ENCODE peak calls at places on chromosomes 4 and X, in nine cellular contexts. One of them, this sample, is unnamed.

GRCh38 chr4:40065010-40065409 is 8.4 kb downstream of the N4BP2 start:
- DNase-seq in mesothelial cell of epicardium: no peak
- DNase-seq in fibroblast of lung: no peak
- DNase-seq in ovary: no peak
- DNase-seq in upper lobe of right lung: no peak
- DNase-seq in OCI-LY7: no peak
- DNase-seq in MCF 10A: no peak
- DNase-seq in kidney: no peak
- DNase-seq in neural crest cell: no peak
- DNase-seq in this sample: no peak

GRCh38 chr4:140982613-140983340 is 150.5 kb downstream of the RNF150 start:
- DNase-seq in OCI-LY7: no peak
- DNase-seq in fibroblast of lung: no peak
- DNase-seq in neural crest cell: no peak
- DNase-seq in upper lobe of right lung: no peak
- DNase-seq in ovary: no peak
- DNase-seq in MCF 10A: no peak
- DNase-seq in mesothelial cell of epicardium: no peak
- DNase-seq in kidney: no peak
- DNase-seq in this sample: no peak

GRCh38 chrX:18160369-18160768 is 60.3 kb downstream of the BEND2 start:
- DNase-seq in mesothelial cell of epicardium: no peak
- DNase-seq in fibroblast of lung: no peak
- DNase-seq in kidney: no peak
- DNase-seq in OCI-LY7: no peak
- DNase-seq in neural crest cell: no peak
- DNase-seq in MCF 10A: no peak
- DNase-seq in ovary: no peak
- DNase-seq in upper lobe of right lung: no peak
- DNase-seq in this sample: no peak

GRCh38 chr4:52657630-52658501 is 1.2 kb downstream of the USP46 start:
- DNase-seq in neural crest cell: peak
- DNase-seq in MCF 10A: peak
- DNase-seq in ovary: peak
- DNase-seq in fibroblast of lung: peak
- DNase-seq in kidney: no peak
- DNase-seq in mesothelial cell of epicardium: no peak
- DNase-seq in upper lobe of right lung: no peak
- DNase-seq in OCI-LY7: peak
- DNase-seq in this sample: peak

GRCh38 chr4:165635261-165635838 is 237.7 kb upstream of the TLL1 start:
- DNase-seq in ovary: no peak
- DNase-seq in fibroblast of lung: no peak
- DNase-seq in kidney: no peak
- DNase-seq in MCF 10A: no peak
- DNase-seq in upper lobe of right lung: no peak
- DNase-seq in neural crest cell: no peak
- DNase-seq in OCI-LY7: no peak
- DNase-seq in mesothelial cell of epicardium: no peak
- DNase-seq in this sample: no peak

GRCh38 chr4:114226968-114227760 is 247.7 kb upstream of the ARSJ start:
- DNase-seq in neural crest cell: no peak
- DNase-seq in OCI-LY7: no peak
- DNase-seq in kidney: no peak
- DNase-seq in ovary: no peak
- DNase-seq in mesothelial cell of epicardium: no peak
- DNase-seq in MCF 10A: no peak
- DNase-seq in fibroblast of lung: peak
- DNase-seq in upper lobe of right lung: no peak
- DNase-seq in this sample: peak

GRCh38 chrX:132853040-132853439 is 105.4 kb downstream of the HS6ST2 start:
- DNase-seq in upper lobe of right lung: no peak
- DNase-seq in neural crest cell: no peak
- DNase-seq in fibroblast of lung: peak
- DNase-seq in mesothelial cell of epicardium: no peak
- DNase-seq in kidney: no peak
- DNase-seq in OCI-LY7: no peak
- DNase-seq in ovary: no peak
- DNase-seq in MCF 10A: peak
- DNase-seq in this sample: peak

GRCh38 chr4:16505726-16506125 is 279.5 kb upstream of the TAPT1 start:
- DNase-seq in MCF 10A: peak
- DNase-seq in upper lobe of right lung: no peak
- DNase-seq in fibroblast of lung: peak
- DNase-seq in ovary: no peak
- DNase-seq in kidney: peak
- DNase-seq in neural crest cell: no peak
- DNase-seq in mesothelial cell of epicardium: no peak
- DNase-seq in OCI-LY7: no peak
- DNase-seq in this sample: peak

GRCh38 chr4:153137168-153137567 is 67.1 kb upstream of the TRIM2 start:
- DNase-seq in fibroblast of lung: peak
- DNase-seq in kidney: no peak
- DNase-seq in neural crest cell: no peak
- DNase-seq in upper lobe of right lung: no peak
- DNase-seq in mesothelial cell of epicardium: no peak
- DNase-seq in OCI-LY7: no peak
- DNase-seq in ovary: peak
- DNase-seq in MCF 10A: peak
- DNase-seq in this sample: peak

GRCh38 chrX:40107291-40108083 is 9.7 kb upstream of the BCOR start:
- DNase-seq in MCF 10A: no peak
- DNase-seq in upper lobe of right lung: peak
- DNase-seq in OCI-LY7: no peak
- DNase-seq in fibroblast of lung: no peak
- DNase-seq in neural crest cell: no peak
- DNase-seq in mesothelial cell of epicardium: no peak
- DNase-seq in kidney: peak
- DNase-seq in ovary: peak
- DNase-seq in this sample: peak

GRCh38 chrX:16258936-16259335 is 91.7 kb downstream of the MAGEB17 start:
- DNase-seq in MCF 10A: no peak
- DNase-seq in OCI-LY7: no peak
- DNase-seq in upper lobe of right lung: no peak
- DNase-seq in ovary: no peak
- DNase-seq in mesothelial cell of epicardium: no peak
- DNase-seq in kidney: no peak
- DNase-seq in fibroblast of lung: peak
- DNase-seq in neural crest cell: no peak
- DNase-seq in this sample: peak

GRCh38 chrX:23883737-23884354 is 23.9 kb downstream of the APOO start:
- DNase-seq in MCF 10A: peak
- DNase-seq in ovary: no peak
- DNase-seq in neural crest cell: no peak
- DNase-seq in OCI-LY7: no peak
- DNase-seq in kidney: no peak
- DNase-seq in fibroblast of lung: peak
- DNase-seq in mesothelial cell of epicardium: no peak
- DNase-seq in upper lobe of right lung: no peak
- DNase-seq in this sample: peak

GRCh38 chr4:52107336-52107735 is 56.2 kb downstream of the SPATA18 start:
- DNase-seq in ovary: no peak
- DNase-seq in mesothelial cell of epicardium: no peak
- DNase-seq in fibroblast of lung: no peak
- DNase-seq in neural crest cell: no peak
- DNase-seq in upper lobe of right lung: no peak
- DNase-seq in kidney: no peak
- DNase-seq in MCF 10A: no peak
- DNase-seq in OCI-LY7: no peak
- DNase-seq in this sample: no peak

GRCh38 chr4:1683903-1684755 is at the start of gene FAM53A:
- DNase-seq in ovary: peak
- DNase-seq in neural crest cell: peak
- DNase-seq in MCF 10A: peak
- DNase-seq in upper lobe of right lung: peak
- DNase-seq in fibroblast of lung: peak
- DNase-seq in mesothelial cell of epicardium: peak
- DNase-seq in kidney: peak
- DNase-seq in OCI-LY7: peak
- DNase-seq in this sample: peak
- TF ChIP-seq CTCF in ovary: no peak
- TF ChIP-seq CTCF in neural crest cell: no peak
- TF ChIP-seq CTCF in MCF 10A: no peak
- TF ChIP-seq CTCF in upper lobe of right lung: no peak
- TF ChIP-seq CTCF in fibroblast of lung: no peak
- TF ChIP-seq CTCF in mesothelial cell of epicardium: no peak
- TF ChIP-seq CTCF in kidney: no peak
- TF ChIP-seq CTCF in OCI-LY7: no peak
- TF ChIP-seq CTCF in this sample: no peak

GRCh38 chr4:108181704-108182103 is 13.0 kb upstream of the LEF1 start:
- DNase-seq in upper lobe of right lung: no peak
- DNase-seq in OCI-LY7: peak
- DNase-seq in mesothelial cell of epicardium: no peak
- DNase-seq in kidney: no peak
- DNase-seq in MCF 10A: no peak
- DNase-seq in fibroblast of lung: no peak
- DNase-seq in neural crest cell: no peak
- DNase-seq in ovary: no peak
- DNase-seq in this sample: no peak
- TF ChIP-seq CTCF in upper lobe of right lung: no peak
- TF ChIP-seq CTCF in OCI-LY7: peak
- TF ChIP-seq CTCF in mesothelial cell of epicardium: no peak
- TF ChIP-seq CTCF in kidney: no peak
- TF ChIP-seq CTCF in MCF 10A: no peak
- TF ChIP-seq CTCF in fibroblast of lung: no peak
- TF ChIP-seq CTCF in neural crest cell: peak
- TF ChIP-seq CTCF in ovary: no peak
- TF ChIP-seq CTCF in this sample: no peak

DNA sequence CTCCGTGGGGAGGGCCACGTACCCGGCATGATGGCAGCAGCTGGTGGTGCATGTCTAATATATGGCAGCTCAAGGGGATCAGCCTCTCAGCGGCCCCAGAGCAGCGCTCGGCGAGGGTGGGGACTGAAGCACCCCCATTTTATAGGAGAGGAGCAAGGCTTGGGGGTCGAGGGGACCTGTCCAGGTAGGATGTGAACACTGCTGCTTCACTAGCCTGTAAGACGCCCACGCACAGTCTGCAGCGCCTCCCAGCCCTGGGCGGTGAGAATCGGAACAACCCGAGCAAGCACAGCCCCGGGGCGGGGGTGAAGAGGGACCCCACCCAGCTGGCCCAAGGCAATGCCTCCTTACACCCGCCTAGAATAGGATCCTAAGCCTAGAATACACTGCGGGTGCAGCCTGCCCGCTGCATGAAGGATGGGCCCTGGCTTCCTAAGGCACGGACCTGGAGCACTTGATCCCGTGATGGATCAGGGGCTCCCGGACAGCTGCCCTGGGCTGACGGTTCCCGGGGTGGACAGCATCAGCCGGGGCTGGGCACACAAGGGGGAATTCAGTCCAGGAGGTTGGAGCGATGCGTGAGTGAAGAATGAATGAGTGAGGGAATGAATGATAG is 17.6 kb downstream of the ADRA2C start:
- DNase-seq in neural crest cell: peak
- DNase-seq in upper lobe of right lung: no peak
- DNase-seq in mesothelial cell of epicardium: no peak
- DNase-seq in kidney: peak
- DNase-seq in fibroblast of lung: no peak
- DNase-seq in OCI-LY7: no peak
- DNase-seq in ovary: no peak
- DNase-seq in MCF 10A: no peak
- DNase-seq in this sample: no peak
- TF ChIP-seq CTCF in neural crest cell: peak
- TF ChIP-seq CTCF in upper lobe of right lung: peak
- TF ChIP-seq CTCF in mesothelial cell of epicardium: no peak
- TF ChIP-seq CTCF in kidney: peak
- TF ChIP-seq CTCF in fibroblast of lung: peak
- TF ChIP-seq CTCF in OCI-LY7: no peak
- TF ChIP-seq CTCF in ovary: no peak
- TF ChIP-seq CTCF in MCF 10A: no peak
- TF ChIP-seq CTCF in this sample: no peak

GRCh38 chrX:128653524-128653923 is 601.3 kb upstream of the ACTRT1 start:
- DNase-seq in upper lobe of right lung: no peak
- DNase-seq in mesothelial cell of epicardium: no peak
- DNase-seq in fibroblast of lung: no peak
- DNase-seq in ovary: no peak
- DNase-seq in OCI-LY7: no peak
- DNase-seq in neural crest cell: no peak
- DNase-seq in kidney: no peak
- DNase-seq in MCF 10A: no peak
- DNase-seq in this sample: no peak
- TF ChIP-seq CTCF in upper lobe of right lung: no peak
- TF ChIP-seq CTCF in mesothelial cell of epicardium: no peak
- TF ChIP-seq CTCF in fibroblast of lung: no peak
- TF ChIP-seq CTCF in ovary: no peak
- TF ChIP-seq CTCF in OCI-LY7: no peak
- TF ChIP-seq CTCF in neural crest cell: no peak
- TF ChIP-seq CTCF in kidney: no peak
- TF ChIP-seq CTCF in MCF 10A: no peak
- TF ChIP-seq CTCF in this sample: no peak

GRCh38 chr4:60463846-60464502 is 736.2 kb upstream of the ADGRL3 start:
- DNase-seq in upper lobe of right lung: no peak
- DNase-seq in ovary: no peak
- DNase-seq in mesothelial cell of epicardium: no peak
- DNase-seq in MCF 10A: peak
- DNase-seq in kidney: no peak
- DNase-seq in OCI-LY7: no peak
- DNase-seq in neural crest cell: no peak
- DNase-seq in fibroblast of lung: peak
- DNase-seq in this sample: peak
- TF ChIP-seq CTCF in upper lobe of right lung: no peak
- TF ChIP-seq CTCF in ovary: no peak
- TF ChIP-seq CTCF in mesothelial cell of epicardium: no peak
- TF ChIP-seq CTCF in MCF 10A: peak
- TF ChIP-seq CTCF in kidney: no peak
- TF ChIP-seq CTCF in OCI-LY7: peak
- TF ChIP-seq CTCF in neural crest cell: peak
- TF ChIP-seq CTCF in fibroblast of lung: peak
- TF ChIP-seq CTCF in this sample: peak

DNA sequence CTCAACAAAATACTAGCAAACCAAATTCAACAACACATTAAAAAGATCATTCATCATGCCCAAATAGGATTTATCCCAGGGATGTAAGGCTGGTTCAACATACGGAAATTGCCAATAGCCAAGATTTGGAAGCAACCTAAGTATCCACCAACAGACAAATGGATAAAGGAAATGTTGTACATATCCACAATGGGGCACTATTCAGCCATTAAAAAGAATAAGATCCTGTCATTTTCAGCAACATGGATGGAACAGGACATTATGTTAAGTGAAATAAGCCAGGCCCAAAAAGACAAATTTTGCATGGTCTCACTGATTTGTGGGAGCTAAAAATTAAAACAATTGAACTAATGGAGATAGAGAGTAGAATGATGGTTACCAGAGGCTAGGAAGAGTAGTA is 82.0 kb upstream of the FAM241A start:
- DNase-seq in neural crest cell: no peak
- DNase-seq in OCI-LY7: no peak
- DNase-seq in fibroblast of lung: no peak
- DNase-seq in kidney: no peak
- DNase-seq in MCF 10A: peak
- DNase-seq in mesothelial cell of epicardium: no peak
- DNase-seq in upper lobe of right lung: no peak
- DNase-seq in ovary: no peak
- DNase-seq in this sample: peak
- TF ChIP-seq CTCF in neural crest cell: no peak
- TF ChIP-seq CTCF in OCI-LY7: peak
- TF ChIP-seq CTCF in fibroblast of lung: no peak
- TF ChIP-seq CTCF in kidney: no peak
- TF ChIP-seq CTCF in MCF 10A: peak
- TF ChIP-seq CTCF in mesothelial cell of epicardium: no peak
- TF ChIP-seq CTCF in upper lobe of right lung: no peak
- TF ChIP-seq CTCF in ovary: no peak
- TF ChIP-seq CTCF in this sample: no peak

This sample was measured in cardiac fibroblast.